ENCODE peak calls at places on chromosome 9, in seven cellular contexts. One of them, this sample, is unnamed.

GRCh38 chr9:22103650-22104575 is 94.8 kb upstream of the CDKN2B start:
- DNase-seq in effector memory CD4-positive, alpha-beta T cell: no peak
- DNase-seq in stomach: no peak
- DNase-seq in heart right ventricle: no peak
- DNase-seq in mesendoderm: no peak
- DNase-seq in right lobe of liver: no peak
- DNase-seq in MG63: no peak
- DNase-seq in this sample: no peak

GRCh38 chr9:16236326-16236725 is 634.1 kb downstream of the BNC2 start:
- DNase-seq in effector memory CD4-positive, alpha-beta T cell: no peak
- DNase-seq in stomach: no peak
- DNase-seq in heart right ventricle: no peak
- DNase-seq in mesendoderm: no peak
- DNase-seq in right lobe of liver: no peak
- DNase-seq in MG63: peak; percentile 83
- DNase-seq in this sample: no peak

GRCh38 chr9:125446581-125447094 is 185.0 kb downstream of the GAPVD1 start:
- DNase-seq in effector memory CD4-positive, alpha-beta T cell: no peak
- DNase-seq in stomach: no peak
- DNase-seq in heart right ventricle: no peak
- DNase-seq in mesendoderm: peak; percentile 28
- DNase-seq in right lobe of liver: no peak
- DNase-seq in MG63: no peak
- DNase-seq in this sample: no peak

GRCh38 chr9:121822093-121823085 is 171.0 kb downstream of the DAB2IP start:
- DNase-seq in effector memory CD4-positive, alpha-beta T cell: no peak
- DNase-seq in stomach: no peak
- DNase-seq in heart right ventricle: no peak
- DNase-seq in mesendoderm: no peak
- DNase-seq in right lobe of liver: no peak
- DNase-seq in MG63: no peak
- DNase-seq in this sample: no peak

GRCh38 chr9:22208846-22209585 is 199.9 kb upstream of the CDKN2B start:
- DNase-seq in effector memory CD4-positive, alpha-beta T cell: no peak
- DNase-seq in stomach: no peak
- DNase-seq in heart right ventricle: no peak
- DNase-seq in mesendoderm: no peak
- DNase-seq in right lobe of liver: no peak
- DNase-seq in MG63: no peak
- DNase-seq in this sample: no peak

GRCh38 chr9:124661184-124661755 is 109.8 kb downstream of the NR6A1 start:
- DNase-seq in effector memory CD4-positive, alpha-beta T cell: no peak
- DNase-seq in stomach: no peak
- DNase-seq in heart right ventricle: no peak
- DNase-seq in mesendoderm: no peak
- DNase-seq in right lobe of liver: no peak
- DNase-seq in MG63: no peak
- DNase-seq in this sample: no peak

GRCh38 chr9:31119882-31120481 is 1264.5 kb upstream of the ACO1 start:
- DNase-seq in effector memory CD4-positive, alpha-beta T cell: peak; percentile 16
- DNase-seq in stomach: peak; percentile 27
- DNase-seq in heart right ventricle: peak; percentile 5
- DNase-seq in mesendoderm: peak; percentile 60
- DNase-seq in right lobe of liver: no peak
- DNase-seq in MG63: peak; percentile 12
- DNase-seq in this sample: no peak

GRCh38 chr9:76136986-76137385 is 246.5 kb downstream of the PCSK5 start:
- DNase-seq in effector memory CD4-positive, alpha-beta T cell: no peak
- DNase-seq in stomach: no peak
- DNase-seq in heart right ventricle: no peak
- DNase-seq in mesendoderm: peak; percentile 81
- DNase-seq in right lobe of liver: no peak
- DNase-seq in MG63: peak; percentile 17
- DNase-seq in this sample: no peak

GRCh38 chr9:112086627-112087026 is 88.5 kb downstream of the SUSD1 start:
- DNase-seq in effector memory CD4-positive, alpha-beta T cell: no peak
- DNase-seq in stomach: no peak
- DNase-seq in heart right ventricle: no peak
- DNase-seq in mesendoderm: peak; percentile 31
- DNase-seq in right lobe of liver: no peak
- DNase-seq in MG63: no peak
- DNase-seq in this sample: no peak

GRCh38 chr9:69463497-69464068 is 138.6 kb downstream of the ENTREP1 start:
- DNase-seq in effector memory CD4-positive, alpha-beta T cell: no peak
- DNase-seq in stomach: no peak
- DNase-seq in heart right ventricle: no peak
- DNase-seq in mesendoderm: no peak
- DNase-seq in right lobe of liver: no peak
- DNase-seq in MG63: no peak
- DNase-seq in this sample: no peak

GRCh38 chr9:447230-448025 is 232.8 kb downstream of the DOCK8 start:
- DNase-seq in effector memory CD4-positive, alpha-beta T cell: peak; percentile 26
- DNase-seq in stomach: no peak
- DNase-seq in heart right ventricle: no peak
- DNase-seq in mesendoderm: no peak
- DNase-seq in right lobe of liver: no peak
- DNase-seq in MG63: peak; percentile 70
- DNase-seq in this sample: no peak

GRCh38 chr9:108333406-108334031 is 522.3 kb downstream of the ACTL7B start:
- DNase-seq in effector memory CD4-positive, alpha-beta T cell: no peak
- DNase-seq in stomach: no peak
- DNase-seq in heart right ventricle: no peak
- DNase-seq in mesendoderm: peak; percentile 88
- DNase-seq in right lobe of liver: no peak
- DNase-seq in MG63: no peak
- DNase-seq in this sample: no peak

GRCh38 chr9:134390537-134390936 is 64.3 kb downstream of the RXRA start:
- DNase-seq in effector memory CD4-positive, alpha-beta T cell: peak; percentile 53
- DNase-seq in stomach: no peak
- DNase-seq in heart right ventricle: no peak
- DNase-seq in mesendoderm: no peak
- DNase-seq in right lobe of liver: no peak
- DNase-seq in MG63: no peak
- DNase-seq in this sample: no peak

GRCh38 chr9:135602789-135603481 is 36.4 kb downstream of the GLT6D1 start:
- DNase-seq in effector memory CD4-positive, alpha-beta T cell: peak; percentile 26
- DNase-seq in stomach: peak; percentile 44
- DNase-seq in heart right ventricle: no peak
- DNase-seq in mesendoderm: peak; percentile 34
- DNase-seq in right lobe of liver: peak; percentile 45
- DNase-seq in MG63: no peak
- DNase-seq in this sample: no peak

DNA sequence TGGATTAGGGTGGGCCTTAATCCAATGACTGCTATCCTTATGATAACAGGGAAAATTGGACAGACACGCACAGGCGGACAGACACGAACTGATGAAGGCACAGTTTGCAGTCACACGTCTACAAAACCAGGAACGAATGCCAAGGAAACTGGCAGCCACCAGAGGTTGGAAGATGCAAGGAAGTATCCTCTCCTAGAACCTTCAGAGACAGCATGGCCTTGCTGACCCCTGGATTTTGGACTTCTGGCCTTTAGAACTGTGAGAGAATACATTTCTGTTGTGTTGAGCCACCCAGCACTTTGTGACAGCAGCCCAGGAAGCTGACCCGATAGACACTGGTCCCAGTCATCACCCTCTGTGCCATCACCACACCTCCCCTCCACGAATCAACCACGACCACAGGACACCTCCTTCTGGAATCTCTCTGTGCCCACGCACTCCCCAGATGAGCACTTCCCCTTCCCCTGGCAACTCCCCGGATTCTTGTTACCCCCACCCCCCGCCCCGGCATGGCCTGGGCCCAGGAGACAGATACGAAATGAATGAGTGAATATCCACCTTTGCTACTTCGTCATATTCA is 18.7 kb downstream of the GBGT1 start:
- DNase-seq in effector memory CD4-positive, alpha-beta T cell: no peak
- DNase-seq in stomach: no peak
- DNase-seq in heart right ventricle: no peak
- DNase-seq in mesendoderm: no peak
- DNase-seq in right lobe of liver: no peak
- DNase-seq in MG63: no peak
- DNase-seq in this sample: no peak
- H3K4me3 ChIP-seq in effector memory CD4-positive, alpha-beta T cell: no peak overlapping the region
- H3K4me3 ChIP-seq in stomach: peak overlapping the region; percentile 34
- H3K4me3 ChIP-seq in heart right ventricle: no peak overlapping the region
- H3K4me3 ChIP-seq in mesendoderm: no peak overlapping the region
- H3K4me3 ChIP-seq in right lobe of liver: no peak overlapping the region
- H3K4me3 ChIP-seq in MG63: peak overlapping the region; percentile 22
- H3K4me3 ChIP-seq in this sample: peak overlapping the region; percentile 63

DNA sequence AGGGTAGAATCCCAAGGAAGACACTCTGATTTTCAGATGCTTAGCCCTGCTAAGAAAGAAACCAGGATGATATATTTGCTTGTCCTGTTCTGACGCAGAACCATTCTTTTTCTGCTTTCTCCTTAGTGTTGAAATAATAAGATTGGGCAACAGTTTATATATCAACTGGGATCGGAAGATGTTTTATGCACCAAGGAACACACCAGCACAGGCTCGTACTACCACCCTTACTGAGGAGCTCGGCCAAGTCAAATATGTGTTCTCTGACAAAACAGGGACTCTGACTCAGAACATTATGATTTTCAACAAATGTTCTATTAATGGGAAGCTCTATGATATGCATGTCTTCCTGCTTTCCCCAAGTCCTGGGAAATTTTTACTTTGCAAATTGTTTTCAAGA is 19.0 kb upstream of the RUSC2 start:
- DNase-seq in effector memory CD4-positive, alpha-beta T cell: no peak
- DNase-seq in stomach: peak; percentile 39
- DNase-seq in heart right ventricle: no peak
- DNase-seq in mesendoderm: no peak
- DNase-seq in right lobe of liver: no peak
- DNase-seq in MG63: no peak
- DNase-seq in this sample: peak; percentile 87
- H3K4me3 ChIP-seq in effector memory CD4-positive, alpha-beta T cell: no peak overlapping the region
- H3K4me3 ChIP-seq in stomach: no peak overlapping the region
- H3K4me3 ChIP-seq in heart right ventricle: no peak overlapping the region
- H3K4me3 ChIP-seq in mesendoderm: no peak overlapping the region
- H3K4me3 ChIP-seq in right lobe of liver: no peak overlapping the region
- H3K4me3 ChIP-seq in MG63: no peak overlapping the region
- H3K4me3 ChIP-seq in this sample: peak overlapping the region; percentile 1

GRCh38 chr9:119802621-119803020 is 433.4 kb upstream of the BRINP1 start:
- DNase-seq in effector memory CD4-positive, alpha-beta T cell: no peak
- DNase-seq in stomach: no peak
- DNase-seq in heart right ventricle: peak; percentile 45
- DNase-seq in mesendoderm: no peak
- DNase-seq in right lobe of liver: no peak
- DNase-seq in MG63: peak; percentile 84
- DNase-seq in this sample: peak; percentile 47
- H3K4me3 ChIP-seq in effector memory CD4-positive, alpha-beta T cell: no peak overlapping the region
- H3K4me3 ChIP-seq in stomach: no peak overlapping the region
- H3K4me3 ChIP-seq in heart right ventricle: no peak overlapping the region
- H3K4me3 ChIP-seq in mesendoderm: no peak overlapping the region
- H3K4me3 ChIP-seq in right lobe of liver: no peak overlapping the region
- H3K4me3 ChIP-seq in MG63: no peak overlapping the region
- H3K4me3 ChIP-seq in this sample: no peak overlapping the region

DNA sequence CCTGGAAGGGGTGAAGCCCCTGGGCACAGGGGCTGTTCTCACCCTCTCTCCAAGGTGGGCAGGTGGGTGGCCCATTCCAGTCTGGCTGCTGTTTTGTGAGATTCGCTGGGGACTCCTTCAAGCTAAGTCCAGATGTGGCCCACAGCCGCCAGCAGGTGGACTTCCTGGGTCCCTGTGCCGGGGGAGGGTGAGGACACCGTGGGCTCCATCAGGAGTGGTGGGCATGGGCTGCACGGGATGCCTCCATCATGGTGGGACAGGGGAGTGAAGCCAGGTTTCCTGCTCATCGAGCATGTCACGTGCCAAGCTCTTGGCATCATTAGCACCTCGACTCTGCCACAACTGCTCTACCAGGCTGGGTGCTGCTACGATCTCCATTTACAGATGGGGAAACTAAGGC is 1.8 kb downstream of the NCS1 start:
- DNase-seq in effector memory CD4-positive, alpha-beta T cell: no peak
- DNase-seq in stomach: no peak
- DNase-seq in heart right ventricle: no peak
- DNase-seq in mesendoderm: no peak
- DNase-seq in right lobe of liver: no peak
- DNase-seq in MG63: no peak
- DNase-seq in this sample: no peak
- H3K4me3 ChIP-seq in effector memory CD4-positive, alpha-beta T cell: no peak overlapping the region
- H3K4me3 ChIP-seq in stomach: peak overlapping the region; percentile 58
- H3K4me3 ChIP-seq in heart right ventricle: no peak overlapping the region
- H3K4me3 ChIP-seq in mesendoderm: no peak overlapping the region
- H3K4me3 ChIP-seq in right lobe of liver: no peak overlapping the region
- H3K4me3 ChIP-seq in MG63: peak overlapping the region; percentile 63
- H3K4me3 ChIP-seq in this sample: peak overlapping the region; percentile 97

GRCh38 chr9:131692612-131692976 is 47.3 kb downstream of the RAPGEF1 start:
- DNase-seq in effector memory CD4-positive, alpha-beta T cell: no peak
- DNase-seq in stomach: no peak
- DNase-seq in heart right ventricle: no peak
- DNase-seq in mesendoderm: no peak
- DNase-seq in right lobe of liver: no peak
- DNase-seq in MG63: no peak
- DNase-seq in this sample: no peak
- H3K4me3 ChIP-seq in effector memory CD4-positive, alpha-beta T cell: no peak overlapping the region
- H3K4me3 ChIP-seq in stomach: no peak overlapping the region
- H3K4me3 ChIP-seq in heart right ventricle: no peak overlapping the region
- H3K4me3 ChIP-seq in mesendoderm: no peak overlapping the region
- H3K4me3 ChIP-seq in right lobe of liver: no peak overlapping the region
- H3K4me3 ChIP-seq in MG63: no peak overlapping the region
- H3K4me3 ChIP-seq in this sample: no peak overlapping the region

This sample was measured in ascending aorta.